ENCODE peak calls at places on chromosome 13, in five cellular contexts. One of them, this sample, is unnamed. For H3K9me3, the result is how much of the 10 kb centered on the place peaks cover.

GRCh38 chr13:30044932-30045331 is 194.5 kb upstream of the UBL3 start:
- DNase-seq in breast epithelium: no peak
- DNase-seq in HCT116: no peak
- DNase-seq in SK-N-SH: no peak
- DNase-seq in K562: no peak
- DNase-seq in this sample: peak

GRCh38 chr13:35923347-35923746 is 207.8 kb downstream of the DCLK1 start:
- DNase-seq in K562: no peak
- DNase-seq in HCT116: peak
- DNase-seq in SK-N-SH: no peak
- DNase-seq in breast epithelium: no peak
- DNase-seq in this sample: peak

GRCh38 chr13:41568990-41569387 is 111.6 kb downstream of the RGCC start:
- DNase-seq in HCT116: no peak
- DNase-seq in SK-N-SH: no peak
- DNase-seq in K562: no peak
- DNase-seq in breast epithelium: no peak
- DNase-seq in this sample: no peak

GRCh38 chr13:60787083-60787482 is 390.1 kb downstream of the TDRD3 start:
- DNase-seq in SK-N-SH: no peak
- DNase-seq in HCT116: no peak
- DNase-seq in breast epithelium: no peak
- DNase-seq in K562: no peak
- DNase-seq in this sample: no peak

GRCh38 chr13:113437408-113438010 is 15.8 kb downstream of the ADPRHL1 start:
- DNase-seq in breast epithelium: no peak
- DNase-seq in HCT116: no peak
- DNase-seq in SK-N-SH: no peak
- DNase-seq in K562: no peak
- DNase-seq in this sample: no peak

GRCh38 chr13:106499905-106500304 is 35.6 kb downstream of the EFNB2 start:
- DNase-seq in K562: no peak
- DNase-seq in breast epithelium: no peak
- DNase-seq in HCT116: no peak
- DNase-seq in SK-N-SH: no peak
- DNase-seq in this sample: no peak

GRCh38 chr13:19781526-19781925 is 1.2 kb downstream of the PSPC1 start:
- DNase-seq in SK-N-SH: peak
- DNase-seq in HCT116: no peak
- DNase-seq in K562: no peak
- DNase-seq in breast epithelium: no peak
- DNase-seq in this sample: no peak

GRCh38 chr13:23966691-23967615 is 69.7 kb upstream of the C1QTNF9B start:
- DNase-seq in HCT116: no peak
- DNase-seq in breast epithelium: no peak
- DNase-seq in K562: no peak
- DNase-seq in SK-N-SH: no peak
- DNase-seq in this sample: no peak

GRCh38 chr13:51955281-51955771 is 55.9 kb downstream of the ATP7B start:
- DNase-seq in breast epithelium: no peak
- DNase-seq in SK-N-SH: no peak
- DNase-seq in HCT116: no peak
- DNase-seq in K562: peak
- DNase-seq in this sample: no peak

GRCh38 chr13:107231941-107232340 is 664.0 kb upstream of the ARGLU1 start:
- DNase-seq in K562: no peak
- DNase-seq in HCT116: no peak
- DNase-seq in SK-N-SH: no peak
- DNase-seq in breast epithelium: no peak
- DNase-seq in this sample: no peak

GRCh38 chr13:88417801-88418200 is 746.6 kb downstream of the SLITRK5 start:
- DNase-seq in HCT116: no peak
- DNase-seq in K562: no peak
- DNase-seq in breast epithelium: no peak
- DNase-seq in SK-N-SH: no peak
- DNase-seq in this sample: no peak

GRCh38 chr13:107563099-107563925 is 652.0 kb downstream of the LIG4 start:
- DNase-seq in SK-N-SH: peak
- DNase-seq in K562: no peak
- DNase-seq in HCT116: no peak
- DNase-seq in breast epithelium: no peak
- DNase-seq in this sample: no peak

GRCh38 chr13:63910406-63910957 is 2494.8 kb upstream of the PCDH20 start:
- DNase-seq in K562: no peak
- DNase-seq in HCT116: no peak
- DNase-seq in SK-N-SH: no peak
- DNase-seq in breast epithelium: no peak
- DNase-seq in this sample: no peak

GRCh38 chr13:51122868-51123267 is 11.8 kb upstream of the C13orf42 start:
- DNase-seq in breast epithelium: no peak
- DNase-seq in HCT116: no peak
- DNase-seq in K562: no peak
- DNase-seq in SK-N-SH: no peak
- DNase-seq in this sample: no peak

GRCh38 chr13:98960331-98961203 is 17.3 kb downstream of the DOCK9 start:
- DNase-seq in HCT116: no peak
- DNase-seq in SK-N-SH: no peak
- DNase-seq in breast epithelium: no peak
- DNase-seq in K562: no peak
- DNase-seq in this sample: peak

GRCh38 chr13:38602261-38602660 is 84.6 kb upstream of the FREM2 start:
- DNase-seq in breast epithelium: no peak
- DNase-seq in SK-N-SH: no peak
- DNase-seq in K562: peak
- DNase-seq in HCT116: no peak
- DNase-seq in this sample: no peak

GRCh38 chr13:48069573-48069972 is 25.3 kb downstream of the MED4 start:
- DNase-seq in K562: no peak
- DNase-seq in breast epithelium: no peak
- DNase-seq in HCT116: no peak
- DNase-seq in SK-N-SH: no peak
- DNase-seq in this sample: no peak

GRCh38 chr13:48072304-48072703 is 22.6 kb downstream of the MED4 start:
- DNase-seq in SK-N-SH: no peak
- DNase-seq in K562: no peak
- DNase-seq in breast epithelium: no peak
- DNase-seq in HCT116: no peak
- DNase-seq in this sample: no peak

GRCh38 chr13:48072787-48073186 is 22.1 kb downstream of the MED4 start:
- DNase-seq in K562: no peak
- DNase-seq in HCT116: no peak
- DNase-seq in SK-N-SH: no peak
- DNase-seq in breast epithelium: no peak
- DNase-seq in this sample: no peak

GRCh38 chr13:48068952-48069351 is 26.0 kb downstream of the MED4 start:
- DNase-seq in HCT116: no peak
- DNase-seq in K562: no peak
- DNase-seq in SK-N-SH: no peak
- DNase-seq in breast epithelium: no peak
- DNase-seq in this sample: no peak

GRCh38 chr13:48070942-48071341 is 24.0 kb downstream of the MED4 start:
- DNase-seq in SK-N-SH: no peak
- DNase-seq in breast epithelium: no peak
- DNase-seq in K562: no peak
- DNase-seq in HCT116: no peak
- DNase-seq in this sample: no peak
- H3K9me3 ChIP-seq in SK-N-SH: under half
- H3K9me3 ChIP-seq in breast epithelium: half or more
- H3K9me3 ChIP-seq in K562: under half
- H3K9me3 ChIP-seq in HCT116: under half
- H3K9me3 ChIP-seq in this sample: under half

GRCh38 chr13:82747948-82748347 is 1134.3 kb downstream of the SLITRK1 start:
- DNase-seq in SK-N-SH: no peak
- DNase-seq in K562: no peak
- DNase-seq in breast epithelium: no peak
- DNase-seq in HCT116: no peak
- DNase-seq in this sample: no peak
- H3K4me3 ChIP-seq in SK-N-SH: no peak
- H3K4me3 ChIP-seq in K562: no peak
- H3K4me3 ChIP-seq in breast epithelium: no peak
- H3K4me3 ChIP-seq in HCT116: no peak
- H3K4me3 ChIP-seq in this sample: no peak

GRCh38 chr13:32987462-32987861 is 28.8 kb upstream of the KL start:
- DNase-seq in K562: no peak
- DNase-seq in HCT116: no peak
- DNase-seq in breast epithelium: no peak
- DNase-seq in SK-N-SH: no peak
- DNase-seq in this sample: no peak

GRCh38 chr13:32983058-32983457 is 33.2 kb upstream of the KL start:
- DNase-seq in K562: no peak
- DNase-seq in SK-N-SH: no peak
- DNase-seq in HCT116: no peak
- DNase-seq in breast epithelium: no peak
- DNase-seq in this sample: no peak

GRCh38 chr13:32986552-32986951 is 29.7 kb upstream of the KL start:
- DNase-seq in breast epithelium: no peak
- DNase-seq in K562: no peak
- DNase-seq in SK-N-SH: no peak
- DNase-seq in HCT116: no peak
- DNase-seq in this sample: no peak

GRCh38 chr13:32988588-32989256 is 27.5 kb upstream of the KL start:
- DNase-seq in HCT116: no peak
- DNase-seq in K562: no peak
- DNase-seq in breast epithelium: no peak
- DNase-seq in SK-N-SH: no peak
- DNase-seq in this sample: no peak

GRCh38 chr13:32984857-32985626 is 31.2 kb upstream of the KL start:
- DNase-seq in K562: no peak
- DNase-seq in breast epithelium: peak
- DNase-seq in SK-N-SH: no peak
- DNase-seq in HCT116: no peak
- DNase-seq in this sample: no peak
- TF ChIP-seq POLR2AphosphoS5 in K562: no peak
- TF ChIP-seq POLR2AphosphoS5 in breast epithelium: no peak
- TF ChIP-seq POLR2AphosphoS5 in SK-N-SH: no peak
- TF ChIP-seq POLR2AphosphoS5 in HCT116: no peak
- TF ChIP-seq POLR2AphosphoS5 in this sample: no peak

GRCh38 chr13:105336706-105337582 is 1198.5 kb downstream of the EFNB2 start:
- DNase-seq in K562: no peak
- DNase-seq in HCT116: no peak
- DNase-seq in breast epithelium: no peak
- DNase-seq in SK-N-SH: no peak
- DNase-seq in this sample: no peak
- H3K9me3 ChIP-seq in K562: under half
- H3K9me3 ChIP-seq in HCT116: under half
- H3K9me3 ChIP-seq in breast epithelium: under half
- H3K9me3 ChIP-seq in SK-N-SH: under half
- H3K9me3 ChIP-seq in this sample: under half

GRCh38 chr13:74132152-74132767 is 1.9 kb downstream of the KLF12 start:
- DNase-seq in SK-N-SH: no peak
- DNase-seq in breast epithelium: no peak
- DNase-seq in K562: no peak
- DNase-seq in HCT116: no peak
- DNase-seq in this sample: no peak

GRCh38 chr13:74131206-74131605 is 3.0 kb downstream of the KLF12 start:
- DNase-seq in breast epithelium: no peak
- DNase-seq in K562: no peak
- DNase-seq in SK-N-SH: no peak
- DNase-seq in HCT116: no peak
- DNase-seq in this sample: no peak

GRCh38 chr13:74128171-74128767 is 5.9 kb downstream of the KLF12 start:
- DNase-seq in breast epithelium: no peak
- DNase-seq in SK-N-SH: no peak
- DNase-seq in HCT116: no peak
- DNase-seq in K562: no peak
- DNase-seq in this sample: no peak

GRCh38 chr13:74132768-74133656 is 1.2 kb downstream of the KLF12 start:
- DNase-seq in K562: no peak
- DNase-seq in breast epithelium: no peak
- DNase-seq in HCT116: no peak
- DNase-seq in SK-N-SH: peak
- DNase-seq in this sample: no peak

GRCh38 chr13:74129500-74130144 is 4.6 kb downstream of the KLF12 start:
- DNase-seq in breast epithelium: no peak
- DNase-seq in K562: peak
- DNase-seq in HCT116: no peak
- DNase-seq in SK-N-SH: no peak
- DNase-seq in this sample: no peak
- H3K4me3 ChIP-seq in breast epithelium: no peak
- H3K4me3 ChIP-seq in K562: no peak
- H3K4me3 ChIP-seq in HCT116: no peak
- H3K4me3 ChIP-seq in SK-N-SH: no peak
- H3K4me3 ChIP-seq in this sample: no peak

DNA sequence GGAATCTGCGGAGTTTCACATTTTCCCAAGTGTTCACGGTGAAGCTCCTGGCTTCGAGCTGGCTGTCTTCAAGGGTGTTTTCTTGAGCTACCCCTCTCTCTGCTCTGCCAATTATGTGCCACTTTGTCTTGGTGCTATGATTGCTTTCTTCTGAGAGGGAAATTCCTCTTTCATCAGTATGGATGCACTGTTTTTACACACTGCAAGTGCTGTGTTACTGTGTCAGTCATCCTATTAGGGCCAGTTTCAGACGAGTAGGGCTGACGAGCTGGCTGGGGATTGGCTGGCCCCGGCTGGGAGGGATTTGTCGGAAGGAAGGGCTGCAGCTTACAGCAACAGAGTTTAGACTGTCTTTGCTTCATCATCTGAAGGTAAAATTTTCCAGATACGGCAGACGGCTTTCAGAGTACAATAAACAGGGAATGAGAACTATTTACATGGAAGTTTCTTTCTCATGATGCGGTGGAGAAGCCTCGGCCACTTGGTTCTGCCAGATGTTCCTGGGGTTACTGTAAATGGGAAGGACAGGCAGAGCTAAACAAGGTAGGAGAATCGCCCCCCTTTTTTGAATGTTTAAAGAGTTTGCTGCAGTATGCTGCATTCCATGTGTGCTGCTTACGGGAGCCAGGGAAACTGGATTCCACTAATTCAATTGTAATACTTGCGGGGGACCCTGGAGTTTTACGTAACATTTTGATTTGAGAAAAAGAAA is at the start of gene MBNL2:
- DNase-seq in breast epithelium: peak
- DNase-seq in HCT116: peak
- DNase-seq in SK-N-SH: peak
- DNase-seq in K562: peak
- DNase-seq in this sample: peak
- TF ChIP-seq POLR2AphosphoS5 in breast epithelium: peak
- TF ChIP-seq POLR2AphosphoS5 in HCT116: peak
- TF ChIP-seq POLR2AphosphoS5 in SK-N-SH: peak
- TF ChIP-seq POLR2AphosphoS5 in K562: peak
- TF ChIP-seq POLR2AphosphoS5 in this sample: peak

DNA sequence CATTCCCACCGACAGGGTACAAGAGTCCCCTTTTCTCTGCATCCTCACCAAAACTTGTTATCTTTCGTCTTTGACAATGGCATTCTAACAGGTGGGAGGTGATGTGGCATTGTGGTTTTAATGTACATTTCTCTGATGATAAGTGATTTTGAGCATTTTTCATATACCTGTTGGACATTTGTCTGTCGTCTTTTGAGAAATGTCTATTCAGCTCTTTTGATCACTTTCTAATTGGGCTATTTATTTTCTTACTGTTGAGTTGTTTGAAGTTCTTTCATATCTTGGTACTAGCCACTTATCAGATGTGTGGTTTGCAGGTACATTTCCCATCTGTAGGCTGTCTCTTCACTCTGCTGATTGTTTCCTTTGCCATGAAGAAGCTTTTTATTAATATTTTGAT is 219.0 kb upstream of the SOX1 start:
- DNase-seq in SK-N-SH: no peak
- DNase-seq in breast epithelium: no peak
- DNase-seq in HCT116: no peak
- DNase-seq in K562: no peak
- DNase-seq in this sample: no peak
- H3K9me3 ChIP-seq in SK-N-SH: under half
- H3K9me3 ChIP-seq in breast epithelium: under half
- H3K9me3 ChIP-seq in HCT116: under half
- H3K9me3 ChIP-seq in K562: under half
- H3K9me3 ChIP-seq in this sample: under half

This sample was measured in vagina.